ENCODE peak calls at places on chromosomes 6 and 20, in nine cellular contexts. One of them, this sample, is unnamed. For H3K4me1, the result is how much of the 10 kb centered on the place peaks cover.

GRCh38 chr6:13669476-13669875 is 42.2 kb downstream of the RANBP9 start:
- DNase-seq in GM23338: peak
- DNase-seq in right cardiac atrium: no peak
- DNase-seq in CD8-positive, alpha-beta T cell: no peak
- DNase-seq in GM23248: no peak
- DNase-seq in CD4-positive, CD25-positive, alpha-beta regulatory T cell: no peak
- DNase-seq in heart left ventricle: no peak
- DNase-seq in heart right ventricle: no peak
- DNase-seq in NT2/D1: no peak
- DNase-seq in this sample: no peak

GRCh38 chr6:37807656-37808055 is 11.9 kb upstream of the ZFAND3 start:
- DNase-seq in GM23338: peak
- DNase-seq in right cardiac atrium: no peak
- DNase-seq in CD8-positive, alpha-beta T cell: no peak
- DNase-seq in GM23248: peak
- DNase-seq in CD4-positive, CD25-positive, alpha-beta regulatory T cell: no peak
- DNase-seq in heart left ventricle: no peak
- DNase-seq in heart right ventricle: no peak
- DNase-seq in NT2/D1: no peak
- DNase-seq in this sample: no peak

GRCh38 chr6:144653885-144654505 is 368.9 kb downstream of the UTRN start:
- DNase-seq in GM23338: no peak
- DNase-seq in right cardiac atrium: no peak
- DNase-seq in CD8-positive, alpha-beta T cell: no peak
- DNase-seq in GM23248: no peak
- DNase-seq in CD4-positive, CD25-positive, alpha-beta regulatory T cell: peak
- DNase-seq in heart left ventricle: no peak
- DNase-seq in heart right ventricle: no peak
- DNase-seq in NT2/D1: no peak
- DNase-seq in this sample: no peak

GRCh38 chr6:131813991-131814390 is 6.2 kb downstream of the ENPP1 start:
- DNase-seq in GM23338: no peak
- DNase-seq in right cardiac atrium: no peak
- DNase-seq in CD8-positive, alpha-beta T cell: no peak
- DNase-seq in GM23248: no peak
- DNase-seq in CD4-positive, CD25-positive, alpha-beta regulatory T cell: no peak
- DNase-seq in heart left ventricle: no peak
- DNase-seq in heart right ventricle: no peak
- DNase-seq in NT2/D1: no peak
- DNase-seq in this sample: no peak

GRCh38 chr6:33929575-33930288 is 125.9 kb upstream of the MLN start:
- DNase-seq in GM23338: no peak
- DNase-seq in right cardiac atrium: peak
- DNase-seq in CD8-positive, alpha-beta T cell: no peak
- DNase-seq in GM23248: no peak
- DNase-seq in CD4-positive, CD25-positive, alpha-beta regulatory T cell: no peak
- DNase-seq in heart left ventricle: no peak
- DNase-seq in heart right ventricle: no peak
- DNase-seq in NT2/D1: no peak
- DNase-seq in this sample: no peak

GRCh38 chr20:51613576-51613975 is 71.1 kb upstream of the NFATC2 start:
- DNase-seq in GM23338: no peak
- DNase-seq in right cardiac atrium: no peak
- DNase-seq in CD8-positive, alpha-beta T cell: no peak
- DNase-seq in GM23248: no peak
- DNase-seq in CD4-positive, CD25-positive, alpha-beta regulatory T cell: no peak
- DNase-seq in heart left ventricle: no peak
- DNase-seq in heart right ventricle: no peak
- DNase-seq in NT2/D1: no peak
- DNase-seq in this sample: no peak

GRCh38 chr6:20306491-20306890 is 94.2 kb upstream of the MBOAT1 start:
- DNase-seq in GM23338: peak
- DNase-seq in right cardiac atrium: no peak
- DNase-seq in CD8-positive, alpha-beta T cell: no peak
- DNase-seq in GM23248: no peak
- DNase-seq in CD4-positive, CD25-positive, alpha-beta regulatory T cell: no peak
- DNase-seq in heart left ventricle: no peak
- DNase-seq in heart right ventricle: no peak
- DNase-seq in NT2/D1: no peak
- DNase-seq in this sample: peak

GRCh38 chr20:4490045-4490444 is 231.7 kb upstream of the PRND start:
- DNase-seq in GM23338: no peak
- DNase-seq in right cardiac atrium: no peak
- DNase-seq in CD8-positive, alpha-beta T cell: no peak
- DNase-seq in GM23248: no peak
- DNase-seq in CD4-positive, CD25-positive, alpha-beta regulatory T cell: no peak
- DNase-seq in heart left ventricle: no peak
- DNase-seq in heart right ventricle: no peak
- DNase-seq in NT2/D1: no peak
- DNase-seq in this sample: no peak

GRCh38 chr20:41989935-41990635 is 371.9 kb upstream of the CHD6 start:
- DNase-seq in GM23338: no peak
- DNase-seq in right cardiac atrium: no peak
- DNase-seq in CD8-positive, alpha-beta T cell: no peak
- DNase-seq in GM23248: no peak
- DNase-seq in CD4-positive, CD25-positive, alpha-beta regulatory T cell: no peak
- DNase-seq in heart left ventricle: no peak
- DNase-seq in heart right ventricle: no peak
- DNase-seq in NT2/D1: no peak
- DNase-seq in this sample: peak

GRCh38 chr6:106134087-106134770 is 48.1 kb downstream of the PRDM1 start:
- DNase-seq in GM23338: no peak
- DNase-seq in right cardiac atrium: no peak
- DNase-seq in CD8-positive, alpha-beta T cell: no peak
- DNase-seq in GM23248: no peak
- DNase-seq in CD4-positive, CD25-positive, alpha-beta regulatory T cell: no peak
- DNase-seq in heart left ventricle: no peak
- DNase-seq in heart right ventricle: no peak
- DNase-seq in NT2/D1: no peak
- DNase-seq in this sample: no peak

GRCh38 chr6:42790549-42791181 is 8.8 kb downstream of the BICRAL start:
- DNase-seq in GM23338: peak
- DNase-seq in right cardiac atrium: no peak
- DNase-seq in CD8-positive, alpha-beta T cell: no peak
- DNase-seq in GM23248: no peak
- DNase-seq in CD4-positive, CD25-positive, alpha-beta regulatory T cell: no peak
- DNase-seq in heart left ventricle: no peak
- DNase-seq in heart right ventricle: no peak
- DNase-seq in NT2/D1: peak
- DNase-seq in this sample: peak

GRCh38 chr6:135488023-135488422 is 9.5 kb downstream of the AHI1 start:
- DNase-seq in GM23338: no peak
- DNase-seq in right cardiac atrium: no peak
- DNase-seq in CD8-positive, alpha-beta T cell: no peak
- DNase-seq in GM23248: peak
- DNase-seq in CD4-positive, CD25-positive, alpha-beta regulatory T cell: no peak
- DNase-seq in heart left ventricle: no peak
- DNase-seq in heart right ventricle: no peak
- DNase-seq in NT2/D1: no peak
- DNase-seq in this sample: no peak

GRCh38 chr6:62623851-62624532 is 338.0 kb upstream of the KHDRBS2 start:
- DNase-seq in GM23338: no peak
- DNase-seq in right cardiac atrium: no peak
- DNase-seq in CD8-positive, alpha-beta T cell: no peak
- DNase-seq in GM23248: no peak
- DNase-seq in CD4-positive, CD25-positive, alpha-beta regulatory T cell: no peak
- DNase-seq in heart left ventricle: no peak
- DNase-seq in heart right ventricle: no peak
- DNase-seq in NT2/D1: no peak
- DNase-seq in this sample: no peak

GRCh38 chr6:5490495-5491069 is 229.3 kb downstream of the FARS2 start:
- DNase-seq in GM23338: no peak
- DNase-seq in right cardiac atrium: no peak
- DNase-seq in CD8-positive, alpha-beta T cell: no peak
- DNase-seq in GM23248: no peak
- DNase-seq in CD4-positive, CD25-positive, alpha-beta regulatory T cell: no peak
- DNase-seq in heart left ventricle: no peak
- DNase-seq in heart right ventricle: no peak
- DNase-seq in NT2/D1: no peak
- DNase-seq in this sample: no peak

GRCh38 chr6:5379647-5380242 is 118.4 kb downstream of the FARS2 start:
- DNase-seq in GM23338: peak
- DNase-seq in right cardiac atrium: no peak
- DNase-seq in CD8-positive, alpha-beta T cell: no peak
- DNase-seq in GM23248: peak
- DNase-seq in CD4-positive, CD25-positive, alpha-beta regulatory T cell: peak
- DNase-seq in heart left ventricle: no peak
- DNase-seq in heart right ventricle: no peak
- DNase-seq in NT2/D1: peak
- DNase-seq in this sample: peak

GRCh38 chr6:29479560-29479959 is 8.2 kb downstream of the MAS1L start:
- DNase-seq in GM23338: no peak
- DNase-seq in right cardiac atrium: no peak
- DNase-seq in CD8-positive, alpha-beta T cell: no peak
- DNase-seq in GM23248: no peak
- DNase-seq in CD4-positive, CD25-positive, alpha-beta regulatory T cell: no peak
- DNase-seq in heart left ventricle: no peak
- DNase-seq in heart right ventricle: no peak
- DNase-seq in NT2/D1: no peak
- DNase-seq in this sample: no peak

GRCh38 chr20:2663887-2664719 is at the start of gene IDH3B:
- DNase-seq in GM23338: peak
- DNase-seq in right cardiac atrium: peak
- DNase-seq in CD8-positive, alpha-beta T cell: peak
- DNase-seq in GM23248: peak
- DNase-seq in CD4-positive, CD25-positive, alpha-beta regulatory T cell: peak
- DNase-seq in heart left ventricle: peak
- DNase-seq in heart right ventricle: peak
- DNase-seq in NT2/D1: peak
- DNase-seq in this sample: peak
- H3K4me1 ChIP-seq in GM23338: under half
- H3K4me1 ChIP-seq in right cardiac atrium: under half
- H3K4me1 ChIP-seq in CD8-positive, alpha-beta T cell: under half
- H3K4me1 ChIP-seq in GM23248: under half
- H3K4me1 ChIP-seq in CD4-positive, CD25-positive, alpha-beta regulatory T cell: under half
- H3K4me1 ChIP-seq in heart left ventricle: under half
- H3K4me1 ChIP-seq in heart right ventricle: under half
- H3K4me1 ChIP-seq in NT2/D1: under half
- H3K4me1 ChIP-seq in this sample: under half

DNA sequence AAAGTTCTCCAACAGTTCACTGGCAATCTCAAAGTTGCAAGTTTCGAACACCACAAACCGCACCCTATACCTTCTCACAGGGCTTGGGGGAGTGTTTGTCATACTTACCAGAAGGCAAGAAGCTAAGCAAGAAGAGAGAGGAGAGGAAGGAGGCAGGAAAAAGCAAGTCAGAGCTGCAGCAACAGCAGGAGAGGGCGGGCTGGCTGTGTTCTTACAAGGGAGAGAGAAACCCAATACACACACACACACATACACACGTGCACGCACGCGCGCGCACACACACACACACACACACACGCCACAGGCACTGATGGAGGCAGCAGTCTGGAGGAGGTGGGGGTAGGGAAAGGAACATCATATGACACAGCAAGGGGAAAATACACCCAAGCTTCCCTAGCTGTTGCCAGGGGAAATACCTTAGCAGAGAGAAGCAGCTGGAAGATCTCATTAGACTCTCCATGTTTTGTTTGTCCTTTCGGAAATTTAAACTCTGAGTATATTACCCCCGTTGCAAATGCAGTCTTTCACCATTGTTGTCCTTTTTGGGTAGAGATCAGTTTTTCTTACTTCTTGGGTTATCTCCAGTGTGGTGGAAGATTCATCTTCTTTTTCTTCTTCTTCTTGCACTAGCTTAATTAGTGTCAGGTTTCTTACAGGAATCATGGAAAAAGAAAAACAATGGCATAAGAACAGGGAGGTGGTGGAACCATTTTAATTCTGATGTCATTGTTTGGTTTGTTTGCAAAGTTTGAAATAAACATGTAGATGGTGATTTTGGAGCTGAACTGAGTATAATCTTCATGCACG is at the start of gene TXLNB:
- DNase-seq in GM23338: peak
- DNase-seq in right cardiac atrium: peak
- DNase-seq in CD8-positive, alpha-beta T cell: peak
- DNase-seq in GM23248: peak
- DNase-seq in CD4-positive, CD25-positive, alpha-beta regulatory T cell: peak
- DNase-seq in heart left ventricle: peak
- DNase-seq in heart right ventricle: peak
- DNase-seq in NT2/D1: no peak
- DNase-seq in this sample: peak
- H3K4me1 ChIP-seq in GM23338: under half
- H3K4me1 ChIP-seq in right cardiac atrium: under half
- H3K4me1 ChIP-seq in CD8-positive, alpha-beta T cell: under half
- H3K4me1 ChIP-seq in GM23248: under half
- H3K4me1 ChIP-seq in CD4-positive, CD25-positive, alpha-beta regulatory T cell: under half
- H3K4me1 ChIP-seq in heart left ventricle: under half
- H3K4me1 ChIP-seq in heart right ventricle: under half
- H3K4me1 ChIP-seq in NT2/D1: under half
- H3K4me1 ChIP-seq in this sample: under half

GRCh38 chr6:30889138-30889885 is 5.0 kb downstream of the DDR1 start:
- DNase-seq in GM23338: no peak
- DNase-seq in right cardiac atrium: no peak
- DNase-seq in CD8-positive, alpha-beta T cell: no peak
- DNase-seq in GM23248: no peak
- DNase-seq in CD4-positive, CD25-positive, alpha-beta regulatory T cell: no peak
- DNase-seq in heart left ventricle: no peak
- DNase-seq in heart right ventricle: no peak
- DNase-seq in NT2/D1: no peak
- DNase-seq in this sample: no peak
- H3K4me1 ChIP-seq in GM23338: under half
- H3K4me1 ChIP-seq in right cardiac atrium: under half
- H3K4me1 ChIP-seq in CD8-positive, alpha-beta T cell: under half
- H3K4me1 ChIP-seq in GM23248: under half
- H3K4me1 ChIP-seq in CD4-positive, CD25-positive, alpha-beta regulatory T cell: under half
- H3K4me1 ChIP-seq in heart left ventricle: under half
- H3K4me1 ChIP-seq in heart right ventricle: under half
- H3K4me1 ChIP-seq in NT2/D1: under half
- H3K4me1 ChIP-seq in this sample: half or more

DNA sequence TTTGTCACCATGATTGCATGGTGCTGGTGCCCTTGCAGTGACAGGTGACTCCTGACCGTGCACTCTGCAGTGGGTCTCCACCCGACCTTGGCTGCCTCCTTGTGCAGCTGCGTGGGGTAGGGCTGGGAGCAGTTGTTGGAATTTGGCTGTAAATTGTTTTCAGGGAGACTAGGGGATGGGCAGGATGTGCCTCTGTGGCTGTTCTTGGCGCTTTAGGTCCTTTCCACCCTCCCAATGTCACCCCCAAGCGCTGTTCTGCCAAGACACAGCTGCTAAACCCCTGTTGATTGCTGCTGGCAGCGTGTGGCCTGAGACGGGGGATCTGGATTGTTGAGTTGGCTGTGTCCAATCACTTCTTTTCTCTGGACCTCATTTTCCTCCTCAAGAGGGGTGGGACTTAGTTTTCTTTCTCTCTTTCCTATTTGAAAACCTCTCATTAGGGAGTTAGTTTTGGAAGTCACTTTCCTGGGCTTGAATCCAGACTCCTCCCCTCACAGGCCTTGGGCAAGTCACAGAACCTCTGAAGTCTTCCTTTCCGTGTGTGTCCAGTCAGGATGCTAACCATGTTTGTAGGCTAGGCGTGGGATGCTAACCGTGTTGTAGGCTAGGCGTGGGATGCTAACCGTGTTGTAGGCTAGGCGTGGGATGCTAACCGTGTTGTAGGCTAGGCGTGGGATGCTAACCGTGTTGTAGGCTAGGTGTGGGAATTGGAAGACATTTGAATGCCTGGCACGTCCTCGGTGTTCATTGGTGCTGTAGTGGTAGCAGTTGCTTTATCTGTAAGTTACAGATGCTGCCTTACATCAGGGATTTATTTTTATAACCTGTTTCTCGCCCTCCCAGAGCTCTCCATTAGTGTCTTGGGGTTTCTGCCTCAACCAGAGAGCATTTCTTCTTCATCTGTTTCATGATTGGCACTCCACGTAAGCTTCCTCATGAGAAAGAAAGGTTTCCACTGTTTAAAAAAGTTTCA is 8.6 kb downstream of the IGF2R start:
- DNase-seq in GM23338: no peak
- DNase-seq in right cardiac atrium: peak
- DNase-seq in CD8-positive, alpha-beta T cell: no peak
- DNase-seq in GM23248: peak
- DNase-seq in CD4-positive, CD25-positive, alpha-beta regulatory T cell: no peak
- DNase-seq in heart left ventricle: peak
- DNase-seq in heart right ventricle: peak
- DNase-seq in NT2/D1: no peak
- DNase-seq in this sample: peak
- H3K4me1 ChIP-seq in GM23338: half or more
- H3K4me1 ChIP-seq in right cardiac atrium: under half
- H3K4me1 ChIP-seq in CD8-positive, alpha-beta T cell: half or more
- H3K4me1 ChIP-seq in GM23248: under half
- H3K4me1 ChIP-seq in CD4-positive, CD25-positive, alpha-beta regulatory T cell: half or more
- H3K4me1 ChIP-seq in heart left ventricle: half or more
- H3K4me1 ChIP-seq in heart right ventricle: half or more
- H3K4me1 ChIP-seq in NT2/D1: under half
- H3K4me1 ChIP-seq in this sample: under half